ENCODE peak calls at places on chromosomes 12 and 14, in four cellular contexts. I is fibroblast of pulmonary artery, Z is NT2/D1, Q is EL. Y is an unnamed sample.

GRCh38 chr12:112881602-112882001 is 25.2 kb upstream of the OAS1 start:
- DNase-seq in I (no peak), Z (no peak), Q (no peak), Y (peak; percentile 58)

GRCh38 chr12:106452309-106452708 is 94.8 kb downstream of the POLR3B start:
- DNase-seq in I (no peak), Z (no peak), Q (no peak), Y (no peak)

GRCh38 chr12:67540920-67541624 is 107.5 kb upstream of the DYRK2 start:
- DNase-seq in I (no peak), Z (no peak), Q (peak; percentile 44), Y (no peak)

GRCh38 chr12:102659200-102659911 is 179.0 kb upstream of the IGF1 start:
- DNase-seq in I (no peak), Z (no peak), Q (no peak), Y (no peak)

GRCh38 chr12:121765573-121765972 is 27.9 kb downstream of the RHOF start:
- DNase-seq in I (peak; percentile 72), Z (peak; percentile 62), Q (peak; percentile 90), Y (peak; percentile 68)

GRCh38 chr12:47882796-47883546 is 21.8 kb downstream of the VDR start:
- DNase-seq in I (no peak), Z (no peak), Q (peak; percentile 18), Y (no peak)

GRCh38 chr14:34219661-34220060 is 242.4 kb downstream of the SPTSSA start:
- DNase-seq in I (no peak), Z (no peak), Q (no peak), Y (no peak)

GRCh38 chr12:115584156-115584555 is 693.3 kb downstream of the MED13L start:
- DNase-seq in I (no peak), Z (no peak), Q (no peak), Y (no peak)

GRCh38 chr12:95805864-95806669 is 15.5 kb upstream of the NTN4 start:
- DNase-seq in I (peak; percentile 88), Z (no peak), Q (peak; percentile 99), Y (no peak)

GRCh38 chr12:57240069-57240921 is 10.7 kb downstream of the STAC3 start:
- DNase-seq in I (peak; percentile 35), Z (no peak), Q (peak; percentile 67), Y (peak; percentile 74)

GRCh38 chr12:25436206-25436912 is 116.7 kb downstream of the LMNTD1 start:
- DNase-seq in I (peak; percentile 93), Z (peak; percentile 83), Q (peak; percentile 75), Y (no peak)

GRCh38 chr14:66234411-66234810 is 251.8 kb upstream of the CCDC196 start:
- DNase-seq in I (no peak), Z (no peak), Q (no peak), Y (no peak)

GRCh38 chr12:76820888-76821482 is 57.1 kb downstream of the ZDHHC17 start:
- DNase-seq in I (peak; percentile 44), Z (peak; percentile 39), Q (peak; percentile 37), Y (no peak)

GRCh38 chr14:59769586-59769985 is 101.0 kb downstream of the RTN1 start:
- DNase-seq in I (no peak), Z (no peak), Q (no peak), Y (no peak)

GRCh38 chr14:105045710-105046326 is 19.4 kb downstream of the GPR132 start:
- DNase-seq in I (peak; percentile 83), Z (peak; percentile 63), Q (peak; percentile 80), Y (no peak)

GRCh38 chr12:94980577-94980976 is 22.9 kb downstream of the NDUFA12 start:
- DNase-seq in I (peak; percentile 42), Z (no peak), Q (no peak), Y (no peak)

GRCh38 chr14:68359862-68360552 is 432.9 kb downstream of the ZFP36L1 start:
- DNase-seq in I (peak; percentile 53), Z (no peak), Q (peak; percentile 42), Y (no peak)

GRCh38 chr12:78888583-78888982 is 24.0 kb downstream of the SYT1 start:
- DNase-seq in I (no peak), Z (no peak), Q (no peak), Y (no peak)

GRCh38 chr12:99870085-99870484 is 114.7 kb downstream of the ANKS1B start:
- DNase-seq in I (no peak), Z (no peak), Q (no peak), Y (no peak)

GRCh38 chr12:12019881-12020280 is 50.9 kb upstream of the BCL2L14 start:
- DNase-seq in I (no peak), Z (no peak), Q (no peak), Y (no peak)

GRCh38 chr12:83016226-83016835 is 329.6 kb downstream of the TMTC2 start:
- DNase-seq in I (peak; percentile 85), Z (no peak), Q (peak; percentile 66), Y (no peak)

GRCh38 chr12:103884316-103884715 is 43.3 kb upstream of the NT5DC3 start:
- DNase-seq in I (peak; percentile 80), Z (no peak), Q (peak; percentile 41), Y (no peak)

GRCh38 chr12:43282106-43282505 is 269.9 kb downstream of the ADAMTS20 start:
- DNase-seq in I (peak; percentile 77), Z (no peak), Q (peak; percentile 40), Y (no peak)

GRCh38 chr14:31326111-31326510 is 94.2 kb downstream of the HEATR5A start:
- DNase-seq in I (peak; percentile 41), Z (no peak), Q (peak; percentile 17), Y (no peak)

GRCh38 chr12:7787574-7788315 is 1.5 kb upstream of the NANOG start:
- DNase-seq in I (peak; percentile 50), Z (peak; percentile 97), Q (no peak), Y (no peak)

Y was measured in coronary artery.